ENCODE peak calls at places on chromosomes 12 and 14, in six cellular contexts. I, P, E, V, F and J are unnamed samples.

GRCh38 chr12:46936042-46936441 is 110.2 kb upstream of the SLC38A4 start:
- DNase-seq in I (no peak), P (no peak), E (no peak), V (no peak), F (no peak), J (no peak)

GRCh38 chr14:65788876-65789859 is 376.6 kb downstream of the FUT8 start:
- DNase-seq in I (no peak), P (no peak), E (no peak), V (peak; percentile 23), F (no peak), J (no peak)

GRCh38 chr12:3820122-3820521 is 53.1 kb downstream of the PARP11 start:
- DNase-seq in I (no peak), P (no peak), E (peak; percentile 50), V (peak; percentile 24), F (no peak), J (no peak)

GRCh38 chr12:2925322-2925995 is 33.7 kb upstream of the TEAD4 start:
- DNase-seq in I (no peak), P (no peak), E (peak; percentile 42), V (no peak), F (no peak), J (no peak)

GRCh38 chr14:53151523-53151866 is 1.6 kb downstream of the DDHD1 start:
- DNase-seq in I (no peak), P (no peak), E (no peak), V (no peak), F (no peak), J (no peak)

GRCh38 chr12:52221912-52222457 is 11.1 kb upstream of the KRT7 start:
- DNase-seq in I (peak; percentile 19), P (peak; percentile 81), E (peak; percentile 44), V (peak; percentile 70), F (peak; percentile 91), J (peak; percentile 65)

GRCh38 chr12:57549909-57550627 is at the start of gene KIF5A:
- DNase-seq in I (peak; percentile 33), P (peak; percentile 44), E (no peak), V (peak; percentile 48), F (peak; percentile 50), J (peak; percentile 90)

GRCh38 chr12:65308601-65309071 is 30.2 kb downstream of the MSRB3 start:
- DNase-seq in I (no peak), P (no peak), E (peak; percentile 65), V (no peak), F (no peak), J (no peak)

GRCh38 chr14:45169906-45170305 is 34.2 kb downstream of the FANCM start:
- DNase-seq in I (no peak), P (no peak), E (no peak), V (no peak), F (no peak), J (no peak)

GRCh38 chr14:30786701-30787100 is 87.7 kb upstream of the COCH start:
- DNase-seq in I (no peak), P (no peak), E (no peak), V (no peak), F (no peak), J (no peak)

GRCh38 chr12:81170072-81170471 is 92.2 kb downstream of the ACSS3 start:
- DNase-seq in I (no peak), P (no peak), E (peak; percentile 7), V (no peak), F (no peak), J (no peak)

GRCh38 chr14:75837151-75837787 is 144.5 kb downstream of the TGFB3 start:
- DNase-seq in I (no peak), P (no peak), E (peak; percentile 72), V (no peak), F (no peak), J (no peak)

GRCh38 chr12:6226002-6226700 is 26.0 kb downstream of the CD9 start:
- DNase-seq in I (no peak), P (no peak), E (peak; percentile 82), V (no peak), F (no peak), J (no peak)

GRCh38 chr12:104709692-104710435 is 248.2 kb downstream of the SLC41A2 start:
- DNase-seq in I (no peak), P (no peak), E (peak; percentile 33), V (no peak), F (no peak), J (no peak)

GRCh38 chr14:58245562-58245961 is 919 bp downstream of the PSMA3 start:
- DNase-seq in I (no peak), P (no peak), E (no peak), V (no peak), F (no peak), J (no peak)

GRCh38 chr12:4407136-4407535 is 27.6 kb upstream of the FGF23 start:
- DNase-seq in I (no peak), P (no peak), E (no peak), V (no peak), F (no peak), J (no peak)

GRCh38 chr12:85639834-85640233 is 196.4 kb downstream of the RASSF9 start:
- DNase-seq in I (no peak), P (no peak), E (no peak), V (no peak), F (no peak), J (no peak)

GRCh38 chr12:109290061-109290460 is 19.0 kb downstream of the FOXN4 start:
- DNase-seq in I (no peak), P (no peak), E (no peak), V (no peak), F (no peak), J (no peak)

GRCh38 chr14:104532191-104532555 is 47.4 kb upstream of the C14orf180 start:
- DNase-seq in I (no peak), P (no peak), E (peak; percentile 23), V (no peak), F (no peak), J (peak; percentile 2)

GRCh38 chr14:88961214-88961613 is 136.8 kb downstream of the TTC8 start:
- DNase-seq in I (no peak), P (no peak), E (no peak), V (no peak), F (no peak), J (no peak)

GRCh38 chr14:31084385-31084784 is 58.2 kb upstream of the STRN3 start:
- DNase-seq in I (no peak), P (no peak), E (no peak), V (no peak), F (no peak), J (peak; percentile 24)

GRCh38 chr12:127822743-127823433 is 444.1 kb upstream of the TMEM132C start:
- DNase-seq in I (no peak), P (no peak), E (no peak), V (no peak), F (no peak), J (no peak)

GRCh38 chr14:34628681-34629135 is 1.2 kb downstream of the SNX6 start:
- DNase-seq in I (no peak), P (no peak), E (no peak), V (no peak), F (no peak), J (no peak)